ENCODE peak calls at places on chromosome 16, in four cellular contexts. J is NCI-H2081 treated with DMSO at 0.1 percent for 48 hours, P is dorsolateral prefrontal cortex, C is WTC11. W is an unnamed sample.

GRCh38 chr16:87436225-87437172 is 44.4 kb downstream of the MAP1LC3B start:
- DNase-seq in P (no peak), J (no peak), C (no peak), W (no peak)

GRCh38 chr16:24156777-24157176 is 99.4 kb upstream of the CACNG3 start:
- DNase-seq in P (no peak), C (no peak), J (no peak), W (no peak)

GRCh38 chr16:68369697-68370096 is 58.9 kb downstream of the PRMT7 start:
- DNase-seq in C (no peak), J (no peak), P (no peak), W (no peak)

GRCh38 chr16:4384497-4384896 is 12.8 kb downstream of the VASN start:
- DNase-seq in C (no peak), J (no peak), P (no peak), W (peak; percentile 45)

GRCh38 chr16:23505180-23505665 is 5.1 kb downstream of the GGA2 start:
- DNase-seq in C (no peak), J (no peak), P (no peak), W (no peak)

GRCh38 chr16:53504665-53505064 is 1.7 kb upstream of the AKTIP start:
- DNase-seq in C (no peak), J (no peak), P (no peak), W (no peak)

GRCh38 chr16:85998868-85999729 is 100.1 kb downstream of the IRF8 start:
- DNase-seq in J (no peak), C (no peak), P (no peak), W (no peak)

GRCh38 chr16:66936462-66936861 is 1.1 kb downstream of the CES2 start:
- DNase-seq in C (no peak), P (no peak), J (no peak), W (no peak)

GRCh38 chr16:15461376-15461775 is 27.0 kb downstream of the BMERB1 start:
- DNase-seq in J (no peak), C (no peak), P (no peak), W (no peak)

GRCh38 chr16:55661842-55662479 is 6.2 kb downstream of the SLC6A2 start:
- DNase-seq in C (no peak), P (no peak), J (no peak), W (no peak)

GRCh38 chr16:82603784-82604411 is 22.9 kb upstream of the CDH13 start:
- DNase-seq in C (peak; percentile 59), J (no peak), P (peak; percentile 26), W (peak; percentile 30)

GRCh38 chr16:77499373-77500285 is 64.8 kb upstream of the ADAMTS18 start:
- DNase-seq in P (no peak), J (no peak), C (peak; percentile 8), W (no peak)

GRCh38 chr16:81486555-81487061 is 42.0 kb downstream of the CMIP start:
- DNase-seq in C (no peak), P (no peak), J (no peak), W (no peak)

W was measured in pancreas.